ENCODE peak calls at places on chromosomes 3 and 15, in four cellular contexts. S is WTC11, J is K562, L is HepG2. Y is an unnamed sample.

GRCh38 chr3:39134305-39134704 is 19.1 kb downstream of the CSRNP1 start:
- DNase-seq in S (no peak), L (no peak), J (no peak), Y (no peak)

GRCh38 chr3:160226026-160226739 is 961 bp downstream of the C3orf80 start:
- DNase-seq in S (peak; percentile 32), J (peak; percentile 33), L (no peak), Y (no peak)

GRCh38 chr15:68289621-68290352 is 12.2 kb downstream of the FEM1B start:
- DNase-seq in S (no peak), L (no peak), J (no peak), Y (no peak)

GRCh38 chr3:37155782-37156181 is 18.6 kb downstream of the LRRFIP2 start:
- DNase-seq in L (no peak), S (no peak), J (no peak), Y (no peak)

GRCh38 chr15:80249973-80250372 is 2.0 kb downstream of the CTXND1 start:
- DNase-seq in L (peak; percentile 27), J (no peak), S (no peak), Y (no peak)

GRCh38 chr15:31147456-31147855 is 45.9 kb upstream of the TRPM1 start:
- DNase-seq in J (no peak), S (no peak), L (no peak), Y (no peak)

GRCh38 chr3:105162448-105162847 is 204.3 kb upstream of the ALCAM start:
- DNase-seq in S (no peak), J (no peak), L (no peak), Y (no peak)

GRCh38 chr3:63753567-63753966 is 65.5 kb upstream of the C3orf49 start:
- DNase-seq in L (peak; percentile 29), J (peak; percentile 6), S (no peak), Y (no peak)

GRCh38 chr15:51327081-51327480 is 11.3 kb downstream of the CYP19A1 start:
- DNase-seq in S (no peak), J (no peak), L (no peak), Y (no peak)

GRCh38 chr15:53962646-53963561 is 15.3 kb upstream of the UNC13C start:
- DNase-seq in J (no peak), S (peak; percentile 56), L (peak; percentile 23), Y (no peak)

GRCh38 chr15:80367094-80367493 is 37.1 kb upstream of the ARNT2 start:
- DNase-seq in J (peak; percentile 40), S (peak; percentile 58), L (peak; percentile 3), Y (no peak)

GRCh38 chr15:33737687-33738606 is 230.3 kb upstream of the CHRM5 start:
- DNase-seq in S (peak; percentile 78), L (peak; percentile 25), J (peak; percentile 58), Y (no peak)

GRCh38 chr3:49158108-49158709 is 7.9 kb downstream of the CCDC71 start:
- DNase-seq in J (peak; percentile 40), L (peak; percentile 74), S (peak; percentile 72), Y (peak; percentile 13)

GRCh38 chr3:44128057-44128775 is 113.5 kb upstream of the TOPAZ1 start:
- DNase-seq in S (peak; percentile 19), J (no peak), L (no peak), Y (no peak)

GRCh38 chr3:182201769-182202168 is 490.0 kb downstream of the SOX2 start:
- DNase-seq in L (no peak), J (no peak), S (no peak), Y (no peak)

GRCh38 chr3:17749281-17749680 is 6.8 kb upstream of the TBC1D5 start:
- DNase-seq in S (no peak), L (no peak), J (no peak), Y (no peak)

GRCh38 chr3:43296565-43296964 is 10.2 kb downstream of the SNRK start:
- DNase-seq in L (no peak), S (no peak), J (no peak), Y (no peak)

GRCh38 chr15:74262635-74263034 is 26.5 kb downstream of the CCDC33 start:
- DNase-seq in S (no peak), L (no peak), J (no peak), Y (no peak)

GRCh38 chr15:29141908-29142747 is 127.5 kb downstream of the NSMCE3 start:
- DNase-seq in J (no peak), S (no peak), L (no peak), Y (peak; percentile 21)

GRCh38 chr3:33491697-33492096 is 51.5 kb upstream of the UBP1 start:
- DNase-seq in J (no peak), L (no peak), S (no peak), Y (no peak)

GRCh38 chr3:115469649-115470048 is 153.7 kb upstream of the GAP43 start:
- DNase-seq in L (no peak), J (no peak), S (no peak), Y (peak; percentile 15)

GRCh38 chr3:79983063-79983561 is 215.3 kb upstream of the ROBO1 start:
- DNase-seq in L (no peak), S (no peak), J (no peak), Y (no peak)

GRCh38 chr3:141000027-141000663 is 51.0 kb upstream of the SPSB4 start:
- DNase-seq in S (peak; percentile 77), L (peak; percentile 43), J (peak; percentile 27), Y (peak; percentile 7)

GRCh38 chr3:142319094-142319493 is 93.7 kb upstream of the GK5 start:
- DNase-seq in S (no peak), J (peak; percentile 31), L (peak; percentile 2), Y (no peak)

GRCh38 chr3:152019516-152019915 is 146.1 kb downstream of the SUCNR1 start:
- DNase-seq in L (no peak), J (no peak), S (no peak), Y (no peak)

GRCh38 chr3:10518506-10519150 is 13.2 kb upstream of the ATP2B2 start:
- DNase-seq in J (no peak), S (no peak), L (no peak), Y (no peak)

GRCh38 chr3:129068291-129068886 is 7.8 kb downstream of the GP9 start:
- DNase-seq in S (no peak), L (no peak), J (no peak), Y (no peak)

GRCh38 chr15:85296615-85297402 is 83.6 kb upstream of the AKAP13 start:
- DNase-seq in J (no peak), S (peak; percentile 43), L (peak; percentile 75), Y (peak; percentile 68)

GRCh38 chr3:194592798-194593752 is 40.1 kb downstream of the TMEM44 start:
- DNase-seq in L (no peak), S (no peak), J (no peak), Y (no peak)

GRCh38 chr15:43903864-43904290 is 77.1 kb downstream of the WDR76 start:
- DNase-seq in J (peak; percentile 89), L (peak; percentile 66), S (peak; percentile 83), Y (peak; percentile 7)

GRCh38 chr3:19155375-19155774 is 7.1 kb downstream of the KCNH8 start:
- DNase-seq in L (no peak), J (no peak), S (no peak), Y (no peak)

GRCh38 chr3:27166888-27167287 is 202.3 kb downstream of the NEK10 start:
- DNase-seq in L (no peak), J (no peak), S (no peak), Y (no peak)

GRCh38 chr3:42084593-42084992 is 6.6 kb upstream of the TRAK1 start:
- DNase-seq in L (no peak), J (no peak), S (no peak), Y (no peak)

GRCh38 chr3:27216295-27216694 is 152.9 kb downstream of the NEK10 start:
- DNase-seq in J (no peak), L (no peak), S (no peak), Y (no peak)

DNA sequence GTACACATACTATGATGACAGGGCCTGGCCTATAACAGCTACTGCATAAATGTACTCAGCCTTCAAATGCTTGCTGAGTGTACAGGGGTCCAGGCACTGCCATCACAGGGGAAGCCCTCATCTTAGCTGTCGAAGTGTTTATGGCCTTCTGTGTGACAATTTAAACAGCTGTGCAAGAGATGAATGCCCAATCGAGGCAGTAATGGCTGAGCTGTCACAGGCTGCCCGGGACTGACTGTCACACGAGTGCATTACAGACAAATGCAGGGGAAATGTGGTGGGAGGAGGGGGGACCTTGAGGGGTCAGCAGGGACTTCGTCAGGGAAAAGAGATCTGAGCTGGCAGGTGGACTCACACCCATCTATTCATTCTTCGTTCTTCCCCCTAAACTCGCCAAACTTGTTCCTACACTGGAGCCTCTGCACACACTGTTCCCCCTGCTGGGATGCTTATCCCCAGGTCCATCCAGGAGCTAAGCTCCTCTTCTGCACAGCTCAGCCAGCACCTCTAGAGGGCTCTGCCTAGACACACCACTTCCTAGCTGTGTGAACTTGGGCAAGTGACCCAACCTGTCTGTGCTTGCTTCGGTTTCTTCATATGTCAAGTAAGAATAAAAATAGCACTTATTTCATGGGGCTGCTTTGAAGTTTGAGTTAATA is 156.2 kb upstream of the IQSEC1 start:
- DNase-seq in S (peak; percentile 65), L (peak; percentile 37), J (peak; percentile 71), Y (peak; percentile 2)
- TF ChIP-seq NR2C2 in S (no peak), L (no peak), J (no peak), Y (no peak)

DNA sequence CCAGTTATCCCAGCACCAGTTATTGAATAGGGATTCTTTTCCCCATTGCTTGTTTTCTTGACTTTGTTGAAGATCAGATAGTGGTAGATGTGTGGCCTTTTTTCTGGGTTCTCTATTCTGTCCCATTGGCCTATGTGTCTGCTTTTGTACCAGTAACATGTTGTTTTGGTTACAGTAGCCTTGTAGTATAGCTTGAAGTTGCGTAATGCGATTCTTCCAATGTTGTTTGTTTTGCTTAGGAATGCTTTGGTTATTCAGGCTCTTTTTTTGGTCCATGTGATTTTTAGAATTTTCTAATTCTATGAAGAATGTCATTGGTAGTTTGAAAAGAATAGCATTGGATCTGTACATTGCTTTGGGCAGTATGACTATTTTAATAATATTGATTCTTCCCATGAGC is 94.3 kb upstream of the CHMP2B start:
- DNase-seq in L (no peak), S (no peak), J (no peak), Y (no peak)
- TF ChIP-seq NR2C2 in L (no peak), S (no peak), J (no peak), Y (no peak)

GRCh38 chr15:64844576-64845140 is 2.9 kb downstream of the PLEKHO2 start:
- DNase-seq in L (no peak), J (no peak), S (no peak), Y (no peak)
- TF ChIP-seq NR2C2 in L (no peak), J (no peak), S (no peak), Y (no peak)

GRCh38 chr3:157204880-157205279 is 44.9 kb upstream of the CCNL1 start:
- DNase-seq in S (no peak), J (no peak), L (no peak), Y (no peak)

GRCh38 chr3:157204431-157204830 is 44.5 kb upstream of the CCNL1 start:
- DNase-seq in J (no peak), L (no peak), S (no peak), Y (no peak)

GRCh38 chr3:157195965-157196364 is 36.0 kb upstream of the CCNL1 start:
- DNase-seq in S (no peak), J (no peak), L (no peak), Y (no peak)

GRCh38 chr3:157199841-157200240 is 39.9 kb upstream of the CCNL1 start:
- DNase-seq in J (no peak), L (no peak), S (no peak), Y (no peak)

DNA sequence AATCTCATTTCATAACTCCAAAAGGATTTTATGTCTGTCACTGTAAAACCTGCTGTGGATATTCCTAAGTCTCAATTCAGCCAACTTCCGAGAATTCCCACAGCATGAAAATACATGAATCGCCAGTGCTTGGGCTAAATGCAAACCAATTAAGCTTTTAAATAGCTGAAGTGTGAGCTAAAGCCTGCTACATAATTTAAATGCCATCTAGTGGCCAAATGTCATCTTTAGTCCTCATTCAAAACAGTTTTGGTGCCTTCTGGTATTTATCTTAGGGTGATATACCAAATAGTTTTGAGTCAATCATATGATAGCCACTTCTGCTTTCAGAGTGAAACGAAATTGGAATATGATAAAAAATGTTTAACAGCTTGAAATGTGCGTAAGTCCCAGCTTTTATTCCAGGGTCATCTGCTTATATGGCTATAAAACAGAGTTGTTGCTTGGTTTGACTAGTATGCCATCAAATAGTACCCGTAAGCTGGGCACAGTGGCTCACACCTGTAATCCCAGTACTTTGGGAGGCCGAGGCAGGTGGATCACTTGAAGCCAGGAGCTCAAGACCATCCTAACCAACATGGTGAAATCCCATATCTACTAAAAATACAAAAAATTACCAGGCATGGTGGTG is 41.8 kb upstream of the CCNL1 start:
- DNase-seq in S (no peak), J (peak; percentile 45), L (peak; percentile 29), Y (no peak)
- TF ChIP-seq NR2C2 in S (no peak), J (no peak), L (no peak), Y (no peak)

Y was measured in GM12878.